ENCODE peak calls at places on chromosomes 11 and 22, in ten cellular contexts. One of them, this sample, is unnamed.

GRCh38 chr11:27861706-27862430 is 161.6 kb upstream of the BDNF start:
- DNase-seq in left ventricle myocardium inferior: no peak
- DNase-seq in heart left ventricle: no peak
- DNase-seq in GM13976: no peak
- DNase-seq in A549: no peak
- DNase-seq in endodermal cell: no peak
- DNase-seq in SK-N-SH: no peak
- DNase-seq in Calu3: no peak
- DNase-seq in mucosa of descending colon: no peak
- DNase-seq in HFF-Myc: peak; percentile 52
- DNase-seq in this sample: no peak

GRCh38 chr11:134741453-134742227 is 329.6 kb upstream of the B3GAT1 start:
- DNase-seq in endodermal cell: no peak
- DNase-seq in A549: no peak
- DNase-seq in mucosa of descending colon: no peak
- DNase-seq in HFF-Myc: no peak
- DNase-seq in SK-N-SH: no peak
- DNase-seq in left ventricle myocardium inferior: no peak
- DNase-seq in GM13976: no peak
- DNase-seq in Calu3: no peak
- DNase-seq in heart left ventricle: no peak
- DNase-seq in this sample: no peak

GRCh38 chr11:360326-361280 is 8.7 kb upstream of the B4GALNT4 start:
- DNase-seq in Calu3: no peak
- DNase-seq in heart left ventricle: no peak
- DNase-seq in mucosa of descending colon: peak; percentile 16
- DNase-seq in A549: no peak
- DNase-seq in endodermal cell: no peak
- DNase-seq in SK-N-SH: no peak
- DNase-seq in HFF-Myc: no peak
- DNase-seq in left ventricle myocardium inferior: no peak
- DNase-seq in GM13976: no peak
- DNase-seq in this sample: no peak

GRCh38 chr11:92941676-92942571 is 27.5 kb upstream of the MTNR1B start:
- DNase-seq in endodermal cell: no peak
- DNase-seq in heart left ventricle: no peak
- DNase-seq in Calu3: peak; percentile 5
- DNase-seq in GM13976: peak; percentile 64
- DNase-seq in SK-N-SH: peak; percentile 64
- DNase-seq in mucosa of descending colon: no peak
- DNase-seq in HFF-Myc: peak; percentile 9
- DNase-seq in left ventricle myocardium inferior: no peak
- DNase-seq in A549: peak; percentile 40
- DNase-seq in this sample: no peak

GRCh38 chr11:134654161-134654915 is 242.3 kb upstream of the B3GAT1 start:
- DNase-seq in left ventricle myocardium inferior: no peak
- DNase-seq in HFF-Myc: no peak
- DNase-seq in GM13976: no peak
- DNase-seq in SK-N-SH: no peak
- DNase-seq in heart left ventricle: no peak
- DNase-seq in Calu3: no peak
- DNase-seq in mucosa of descending colon: no peak
- DNase-seq in endodermal cell: peak; percentile 48
- DNase-seq in A549: no peak
- DNase-seq in this sample: no peak

GRCh38 chr22:30017375-30017774 is 62.9 kb upstream of the HORMAD2 start:
- DNase-seq in A549: no peak
- DNase-seq in mucosa of descending colon: no peak
- DNase-seq in heart left ventricle: no peak
- DNase-seq in SK-N-SH: no peak
- DNase-seq in GM13976: no peak
- DNase-seq in left ventricle myocardium inferior: no peak
- DNase-seq in Calu3: no peak
- DNase-seq in HFF-Myc: no peak
- DNase-seq in endodermal cell: no peak
- DNase-seq in this sample: no peak

GRCh38 chr22:41568811-41569210 is 8.0 kb downstream of the CSDC2 start:
- DNase-seq in heart left ventricle: no peak
- DNase-seq in A549: no peak
- DNase-seq in left ventricle myocardium inferior: no peak
- DNase-seq in GM13976: no peak
- DNase-seq in SK-N-SH: peak; percentile 57
- DNase-seq in Calu3: no peak
- DNase-seq in HFF-Myc: no peak
- DNase-seq in endodermal cell: no peak
- DNase-seq in mucosa of descending colon: no peak
- DNase-seq in this sample: no peak

GRCh38 chr11:60771879-60772525 is 13.1 kb upstream of the MS4A10 start:
- DNase-seq in A549: no peak
- DNase-seq in mucosa of descending colon: no peak
- DNase-seq in heart left ventricle: no peak
- DNase-seq in endodermal cell: no peak
- DNase-seq in SK-N-SH: no peak
- DNase-seq in Calu3: no peak
- DNase-seq in left ventricle myocardium inferior: no peak
- DNase-seq in HFF-Myc: no peak
- DNase-seq in GM13976: no peak
- DNase-seq in this sample: no peak

GRCh38 chr11:20056109-20057054 is 103.9 kb downstream of the DBX1 start:
- DNase-seq in GM13976: no peak
- DNase-seq in Calu3: no peak
- DNase-seq in A549: no peak
- DNase-seq in HFF-Myc: no peak
- DNase-seq in mucosa of descending colon: peak; percentile 29
- DNase-seq in heart left ventricle: no peak
- DNase-seq in SK-N-SH: no peak
- DNase-seq in left ventricle myocardium inferior: no peak
- DNase-seq in endodermal cell: no peak
- DNase-seq in this sample: no peak

GRCh38 chr11:68575025-68575665 is 109.2 kb upstream of the GAL start:
- DNase-seq in HFF-Myc: no peak
- DNase-seq in GM13976: no peak
- DNase-seq in Calu3: no peak
- DNase-seq in SK-N-SH: no peak
- DNase-seq in left ventricle myocardium inferior: no peak
- DNase-seq in A549: no peak
- DNase-seq in endodermal cell: no peak
- DNase-seq in mucosa of descending colon: no peak
- DNase-seq in heart left ventricle: no peak
- DNase-seq in this sample: no peak

GRCh38 chr11:57422669-57423068 is 4.3 kb downstream of the SLC43A3 start:
- DNase-seq in GM13976: no peak
- DNase-seq in mucosa of descending colon: no peak
- DNase-seq in heart left ventricle: no peak
- DNase-seq in A549: no peak
- DNase-seq in HFF-Myc: no peak
- DNase-seq in SK-N-SH: no peak
- DNase-seq in endodermal cell: no peak
- DNase-seq in Calu3: no peak
- DNase-seq in left ventricle myocardium inferior: no peak
- DNase-seq in this sample: no peak

GRCh38 chr22:49585695-49586243 is 241.9 kb downstream of the BRD1 start:
- DNase-seq in Calu3: no peak
- DNase-seq in heart left ventricle: no peak
- DNase-seq in mucosa of descending colon: no peak
- DNase-seq in GM13976: no peak
- DNase-seq in A549: no peak
- DNase-seq in HFF-Myc: no peak
- DNase-seq in endodermal cell: no peak
- DNase-seq in SK-N-SH: no peak
- DNase-seq in left ventricle myocardium inferior: no peak
- DNase-seq in this sample: no peak

GRCh38 chr11:2466869-2467694 is 22.3 kb downstream of the KCNQ1 start:
- DNase-seq in GM13976: peak; percentile 87
- DNase-seq in mucosa of descending colon: no peak
- DNase-seq in HFF-Myc: no peak
- DNase-seq in A549: no peak
- DNase-seq in endodermal cell: peak; percentile 31
- DNase-seq in heart left ventricle: no peak
- DNase-seq in Calu3: no peak
- DNase-seq in left ventricle myocardium inferior: no peak
- DNase-seq in SK-N-SH: no peak
- DNase-seq in this sample: no peak

GRCh38 chr22:29011868-29012428 is 49.7 kb downstream of the C22orf31 start:
- DNase-seq in HFF-Myc: no peak
- DNase-seq in heart left ventricle: no peak
- DNase-seq in mucosa of descending colon: no peak
- DNase-seq in left ventricle myocardium inferior: no peak
- DNase-seq in SK-N-SH: no peak
- DNase-seq in Calu3: no peak
- DNase-seq in GM13976: no peak
- DNase-seq in endodermal cell: no peak
- DNase-seq in A549: no peak
- DNase-seq in this sample: no peak

GRCh38 chr11:55054723-55055122 is 207.2 kb upstream of the TRIM48 start:
- DNase-seq in Calu3: no peak
- DNase-seq in mucosa of descending colon: no peak
- DNase-seq in SK-N-SH: no peak
- DNase-seq in endodermal cell: no peak
- DNase-seq in left ventricle myocardium inferior: no peak
- DNase-seq in A549: no peak
- DNase-seq in GM13976: no peak
- DNase-seq in HFF-Myc: no peak
- DNase-seq in heart left ventricle: no peak
- DNase-seq in this sample: no peak

GRCh38 chr11:65445101-65445603 is 22.6 kb downstream of the NEAT1 start:
- DNase-seq in A549: no peak
- DNase-seq in GM13976: no peak
- DNase-seq in HFF-Myc: no peak
- DNase-seq in endodermal cell: peak; percentile 56
- DNase-seq in heart left ventricle: no peak
- DNase-seq in mucosa of descending colon: no peak
- DNase-seq in SK-N-SH: no peak
- DNase-seq in Calu3: no peak
- DNase-seq in left ventricle myocardium inferior: no peak
- DNase-seq in this sample: peak; percentile 43

GRCh38 chr11:68673991-68674390 is 10.4 kb upstream of the GAL start:
- DNase-seq in A549: no peak
- DNase-seq in Calu3: no peak
- DNase-seq in heart left ventricle: no peak
- DNase-seq in SK-N-SH: no peak
- DNase-seq in endodermal cell: no peak
- DNase-seq in left ventricle myocardium inferior: no peak
- DNase-seq in HFF-Myc: no peak
- DNase-seq in mucosa of descending colon: peak; percentile 1
- DNase-seq in GM13976: no peak
- DNase-seq in this sample: no peak

GRCh38 chr11:23991140-23991539 is 505.7 kb upstream of the LUZP2 start:
- DNase-seq in endodermal cell: no peak
- DNase-seq in GM13976: no peak
- DNase-seq in Calu3: no peak
- DNase-seq in heart left ventricle: no peak
- DNase-seq in HFF-Myc: no peak
- DNase-seq in left ventricle myocardium inferior: no peak
- DNase-seq in mucosa of descending colon: no peak
- DNase-seq in SK-N-SH: no peak
- DNase-seq in A549: no peak
- DNase-seq in this sample: no peak

GRCh38 chr11:128757235-128757711 is 63.4 kb downstream of the FLI1 start:
- DNase-seq in Calu3: no peak
- DNase-seq in heart left ventricle: peak; percentile 43
- DNase-seq in SK-N-SH: no peak
- DNase-seq in mucosa of descending colon: no peak
- DNase-seq in left ventricle myocardium inferior: no peak
- DNase-seq in HFF-Myc: no peak
- DNase-seq in GM13976: peak; percentile 82
- DNase-seq in A549: no peak
- DNase-seq in endodermal cell: peak; percentile 80
- DNase-seq in this sample: peak; percentile 14
- TF ChIP-seq CTCF in Calu3: no peak
- TF ChIP-seq CTCF in heart left ventricle: peak; percentile 52
- TF ChIP-seq CTCF in SK-N-SH: peak; percentile 51
- TF ChIP-seq CTCF in mucosa of descending colon: no peak
- TF ChIP-seq CTCF in left ventricle myocardium inferior: peak; percentile 52
- TF ChIP-seq CTCF in HFF-Myc: peak; percentile 25
- TF ChIP-seq CTCF in GM13976: peak; percentile 56
- TF ChIP-seq CTCF in A549: no peak
- TF ChIP-seq CTCF in endodermal cell: peak; percentile 76
- TF ChIP-seq CTCF in this sample: no peak

GRCh38 chr22:20526628-20527355 is 19.4 kb downstream of the MED15 start:
- DNase-seq in mucosa of descending colon: no peak
- DNase-seq in HFF-Myc: peak; percentile 52
- DNase-seq in heart left ventricle: no peak
- DNase-seq in GM13976: no peak
- DNase-seq in endodermal cell: no peak
- DNase-seq in left ventricle myocardium inferior: no peak
- DNase-seq in SK-N-SH: no peak
- DNase-seq in A549: no peak
- DNase-seq in Calu3: no peak
- DNase-seq in this sample: no peak
- TF ChIP-seq CTCF in mucosa of descending colon: no peak
- TF ChIP-seq CTCF in HFF-Myc: peak; percentile 26
- TF ChIP-seq CTCF in heart left ventricle: no peak
- TF ChIP-seq CTCF in GM13976: no peak
- TF ChIP-seq CTCF in endodermal cell: no peak
- TF ChIP-seq CTCF in left ventricle myocardium inferior: no peak
- TF ChIP-seq CTCF in SK-N-SH: peak; percentile 56
- TF ChIP-seq CTCF in A549: no peak
- TF ChIP-seq CTCF in Calu3: no peak
- TF ChIP-seq CTCF in this sample: no peak

DNA sequence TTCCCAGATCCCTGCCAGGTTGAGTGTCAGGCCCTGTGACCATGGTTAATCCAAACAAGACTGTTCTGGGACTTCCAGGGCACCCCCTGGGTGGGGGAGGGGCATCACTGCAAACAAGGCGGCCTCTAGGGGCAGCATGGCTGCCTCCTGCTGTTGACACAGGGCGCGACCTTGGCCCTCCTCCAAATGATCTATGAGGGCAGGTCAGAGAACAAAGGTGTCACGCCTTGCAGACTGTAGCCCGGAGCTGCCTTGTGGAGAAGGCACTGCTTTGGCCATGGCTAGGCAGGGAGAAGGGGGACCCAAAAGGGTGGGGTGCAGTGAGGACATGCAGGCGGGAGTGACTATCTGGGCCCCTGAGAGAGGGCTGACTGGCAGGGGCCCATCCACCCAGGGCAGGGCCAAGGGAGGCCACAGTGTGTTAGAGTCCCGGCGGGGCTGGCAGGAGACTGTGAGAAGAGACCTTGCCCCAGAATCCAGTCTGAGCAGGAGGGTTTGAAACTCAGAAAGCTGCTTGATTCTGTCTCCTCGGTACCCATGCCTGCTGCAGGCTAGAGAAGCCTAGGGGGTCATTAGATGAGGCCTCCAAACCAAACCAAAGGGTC is 35.6 kb downstream of the KCNC1 start:
- DNase-seq in HFF-Myc: no peak
- DNase-seq in heart left ventricle: no peak
- DNase-seq in GM13976: no peak
- DNase-seq in endodermal cell: peak; percentile 77
- DNase-seq in left ventricle myocardium inferior: no peak
- DNase-seq in mucosa of descending colon: peak; percentile 89
- DNase-seq in SK-N-SH: peak; percentile 52
- DNase-seq in A549: peak; percentile 15
- DNase-seq in Calu3: peak; percentile 43
- DNase-seq in this sample: peak; percentile 60
- TF ChIP-seq CTCF in HFF-Myc: peak; percentile 23
- TF ChIP-seq CTCF in heart left ventricle: no peak
- TF ChIP-seq CTCF in GM13976: no peak
- TF ChIP-seq CTCF in endodermal cell: peak; percentile 66
- TF ChIP-seq CTCF in left ventricle myocardium inferior: no peak
- TF ChIP-seq CTCF in mucosa of descending colon: peak; percentile 18
- TF ChIP-seq CTCF in SK-N-SH: peak; percentile 28
- TF ChIP-seq CTCF in A549: no peak
- TF ChIP-seq CTCF in Calu3: no peak
- TF ChIP-seq CTCF in this sample: no peak

GRCh38 chr11:77726524-77726923 is 88.9 kb upstream of the CLNS1A start:
- DNase-seq in endodermal cell: no peak
- DNase-seq in left ventricle myocardium inferior: no peak
- DNase-seq in A549: no peak
- DNase-seq in heart left ventricle: no peak
- DNase-seq in GM13976: no peak
- DNase-seq in HFF-Myc: no peak
- DNase-seq in mucosa of descending colon: no peak
- DNase-seq in SK-N-SH: no peak
- DNase-seq in Calu3: no peak
- DNase-seq in this sample: no peak
- TF ChIP-seq CTCF in endodermal cell: no peak
- TF ChIP-seq CTCF in left ventricle myocardium inferior: no peak
- TF ChIP-seq CTCF in A549: no peak
- TF ChIP-seq CTCF in heart left ventricle: no peak
- TF ChIP-seq CTCF in GM13976: no peak
- TF ChIP-seq CTCF in HFF-Myc: no peak
- TF ChIP-seq CTCF in mucosa of descending colon: no peak
- TF ChIP-seq CTCF in SK-N-SH: no peak
- TF ChIP-seq CTCF in Calu3: no peak
- TF ChIP-seq CTCF in this sample: no peak